ENCODE peak calls at places on chromosomes 12 and 14, in five cellular contexts. Y, C, D, J and N are unnamed samples.
A peak's percentile ranks its signal among the peaks of the same experiment; 100 is the strongest.

GRCh38 chr12:131112016-131112415 is 158.3 kb downstream of the ADGRD1 start:
- DNase-seq in Y (no peak), J (no peak), D (no peak), C (no peak), N (no peak)

GRCh38 chr12:2479866-2480510 is 314.8 kb upstream of the FKBP4 start:
- DNase-seq in D (no peak), C (no peak), J (no peak), Y (no peak), N (no peak)

GRCh38 chr14:58796636-58797429 is 159.1 kb downstream of the DACT1 start:
- DNase-seq in Y (no peak), J (no peak), D (peak; percentile 64), C (no peak), N (no peak)

GRCh38 chr12:42684171-42685071 is 94.9 kb upstream of the PRICKLE1 start:
- DNase-seq in C (no peak), J (no peak), D (no peak), Y (no peak), N (no peak)

GRCh38 chr12:51132693-51133092 is 40.2 kb downstream of the TFCP2 start:
- DNase-seq in Y (no peak), C (no peak), D (no peak), J (no peak), N (no peak)

GRCh38 chr12:52278931-52279682 is 4.7 kb downstream of the KRT86 start:
- DNase-seq in D (peak; percentile 75), C (peak; percentile 88), J (peak; percentile 79), Y (peak; percentile 98), N (peak; percentile 71)

GRCh38 chr14:69614592-69614991 is 3.2 kb downstream of the SUSD6 start:
- DNase-seq in Y (no peak), C (no peak), J (peak; percentile 35), D (no peak), N (peak; percentile 27)

GRCh38 chr14:93010543-93011541 is 87.9 kb downstream of the CHGA start:
- DNase-seq in D (no peak), J (no peak), C (no peak), Y (no peak), N (no peak)

GRCh38 chr14:61034416-61035100 is 53.5 kb downstream of the SLC38A6 start:
- DNase-seq in D (no peak), C (no peak), Y (no peak), J (no peak), N (no peak)

GRCh38 chr12:66032739-66033138 is 97.8 kb downstream of the LLPH start:
- DNase-seq in J (no peak), Y (no peak), C (no peak), D (no peak), N (no peak)

GRCh38 chr14:100070310-100070709 is 5.1 kb downstream of the EVL start:
- DNase-seq in J (no peak), C (no peak), Y (no peak), D (no peak), N (no peak)
- H3K27ac ChIP-seq in J (no peak overlapping the region), C (no peak overlapping the region), Y (no peak overlapping the region), D (no peak overlapping the region), N (no peak overlapping the region)

DNA sequence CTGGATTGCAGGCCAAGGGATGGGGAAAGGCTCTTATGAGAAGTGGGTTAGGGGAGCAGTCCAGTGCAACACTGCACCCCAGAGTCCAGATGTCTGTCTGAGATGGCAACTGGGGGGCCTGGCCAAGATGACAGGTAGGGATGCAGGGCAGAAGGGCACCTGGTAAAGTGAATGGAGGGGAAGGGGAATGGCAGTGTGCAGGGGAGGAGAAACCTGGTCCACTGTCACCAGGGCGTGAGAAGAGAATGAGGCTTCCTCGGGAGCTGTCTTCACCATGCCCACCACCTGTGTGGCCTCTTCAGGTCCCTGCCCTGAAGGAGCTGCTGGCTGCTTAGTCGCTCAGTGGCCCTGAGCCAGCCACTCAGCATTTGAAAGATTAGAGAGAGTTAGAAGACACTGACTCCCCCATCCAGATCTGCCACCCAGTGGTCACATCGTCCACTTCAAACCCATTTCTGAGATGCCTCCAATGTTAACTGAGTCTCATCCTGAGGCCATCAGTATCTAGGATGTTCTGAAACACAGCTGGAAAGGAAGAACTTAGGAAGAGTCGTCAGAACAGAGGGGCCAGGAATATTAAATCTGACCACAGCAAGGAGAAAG is 57.3 kb downstream of the PLEKHG3 start:
- DNase-seq in J (no peak), Y (peak; percentile 56), C (no peak), D (no peak), N (no peak)
- TF ChIP-seq CTCF in J (no peak), Y (no peak), C (no peak), D (peak; percentile 7), N (no peak)

GRCh38 chr12:47877081-47877480 is 27.7 kb downstream of the VDR start:
- DNase-seq in J (no peak), D (no peak), Y (no peak), C (no peak), N (no peak)

GRCh38 chr12:47875732-47876131 is 29.1 kb downstream of the VDR start:
- DNase-seq in Y (no peak), J (no peak), D (no peak), C (no peak), N (no peak)

GRCh38 chr12:47870175-47870781 is 34.5 kb downstream of the VDR start:
- DNase-seq in C (peak; percentile 78), Y (no peak), J (peak; percentile 67), D (peak; percentile 68), N (peak; percentile 51)

GRCh38 chr12:47876404-47876960 is 28.3 kb downstream of the VDR start:
- DNase-seq in Y (no peak), J (no peak), D (no peak), C (no peak), N (no peak)

DNA sequence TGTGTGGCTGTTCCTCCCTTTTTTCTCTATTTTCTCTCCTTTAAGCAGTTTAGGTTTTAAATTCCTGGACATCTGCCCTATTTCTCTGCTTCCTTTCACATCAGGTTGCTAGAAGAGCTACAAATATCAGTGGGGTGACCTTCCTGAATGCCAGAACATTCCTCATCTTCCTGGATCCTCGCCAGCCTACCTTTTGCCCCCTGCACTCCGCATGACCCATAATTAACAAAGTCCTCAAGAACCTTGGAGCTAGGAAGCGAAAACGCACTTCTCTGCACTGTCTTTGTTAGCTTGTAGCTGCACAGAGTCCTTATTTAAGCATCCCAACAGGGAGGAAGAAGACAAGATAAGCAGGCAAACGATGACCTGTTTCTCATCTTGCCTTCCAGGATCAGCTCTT is 30.5 kb downstream of the VDR start:
- DNase-seq in C (no peak), J (no peak), D (no peak), Y (no peak), N (no peak)
- H3K4me1 ChIP-seq in C (no peaks in the 10 kb centered on the region), J (no peaks in the 10 kb centered on the region), D (peaks cover 12% of the 10 kb centered on the region), Y (no peaks in the 10 kb centered on the region), N (peaks cover 16% of the 10 kb centered on the region)

DNA sequence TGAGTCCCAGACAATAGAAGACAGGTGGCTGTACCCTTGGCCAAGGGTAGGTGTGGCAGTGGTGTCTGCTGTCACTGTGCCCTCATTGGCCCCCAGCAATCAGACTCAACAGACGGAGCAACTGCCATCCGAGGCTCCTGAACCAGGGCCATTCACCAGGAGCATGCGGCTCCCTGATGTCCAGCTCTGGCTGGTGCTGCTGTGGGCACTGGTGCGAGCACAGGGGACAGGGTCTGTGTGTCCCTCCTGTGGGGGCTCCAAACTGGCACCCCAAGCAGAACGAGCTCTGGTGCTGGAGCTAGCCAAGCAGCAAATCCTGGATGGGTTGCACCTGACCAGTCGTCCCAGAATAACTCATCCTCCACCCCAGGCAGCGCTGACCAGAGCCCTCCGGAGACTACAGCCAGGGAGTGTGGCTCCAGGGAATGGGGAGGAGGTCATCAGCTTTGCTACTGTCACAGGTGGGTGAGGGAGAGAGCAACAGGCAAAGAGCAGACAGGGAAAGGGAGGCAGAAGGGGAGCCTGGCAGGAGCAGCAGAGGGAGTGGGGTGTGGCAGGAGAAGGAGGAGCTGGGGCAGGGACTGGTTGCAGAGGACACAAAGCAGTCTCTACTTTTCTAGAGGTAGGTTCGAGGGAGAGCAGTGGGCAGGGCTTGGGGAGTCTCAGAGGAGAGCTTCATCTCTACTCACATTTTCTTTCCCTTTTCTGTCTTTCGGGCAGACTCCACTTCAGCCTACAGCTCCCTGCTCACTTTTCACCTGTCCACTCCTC is 452 bp downstream of the INHBE start:
- DNase-seq in Y (no peak), C (no peak), D (no peak), J (peak; percentile 44), N (no peak)
- H3K27ac ChIP-seq in Y (no peak overlapping the region), C (no peak overlapping the region), D (no peak overlapping the region), J (peak overlapping the region; percentile 69), N (no peak overlapping the region)

DNA sequence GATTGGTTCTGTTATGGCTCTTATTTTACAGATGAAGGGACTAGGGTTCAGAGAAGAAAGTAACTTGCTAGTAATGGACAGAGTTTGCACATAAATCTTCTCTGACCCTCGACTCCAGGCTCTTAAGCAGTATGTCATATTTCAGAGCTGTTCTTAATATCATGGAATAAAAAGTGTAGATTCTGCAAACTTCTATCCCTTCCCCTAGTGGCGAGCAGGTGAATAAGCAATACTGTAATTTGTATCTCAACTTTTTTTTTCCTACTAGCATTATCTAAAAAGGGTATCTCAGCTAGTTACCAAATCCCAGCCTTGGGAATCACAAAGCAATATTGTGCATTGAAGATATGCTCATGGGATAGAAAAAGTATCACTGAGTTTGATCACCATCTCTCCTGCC is 83.2 kb downstream of the ANO4 start:
- DNase-seq in D (no peak), Y (no peak), J (no peak), C (no peak), N (no peak)
- TF ChIP-seq CTCF in D (peak; percentile 34), Y (peak; percentile 9), J (no peak), C (peak; percentile 68), N (no peak)

GRCh38 chr12:97487470-97487869 is 24.9 kb downstream of the RMST start:
- DNase-seq in J (no peak), C (no peak), Y (no peak), D (no peak), N (no peak)
- H3K4me1 ChIP-seq in J (no peaks in the 10 kb centered on the region), C (no peaks in the 10 kb centered on the region), Y (no peaks in the 10 kb centered on the region), D (no peaks in the 10 kb centered on the region), N (no peaks in the 10 kb centered on the region)

DNA sequence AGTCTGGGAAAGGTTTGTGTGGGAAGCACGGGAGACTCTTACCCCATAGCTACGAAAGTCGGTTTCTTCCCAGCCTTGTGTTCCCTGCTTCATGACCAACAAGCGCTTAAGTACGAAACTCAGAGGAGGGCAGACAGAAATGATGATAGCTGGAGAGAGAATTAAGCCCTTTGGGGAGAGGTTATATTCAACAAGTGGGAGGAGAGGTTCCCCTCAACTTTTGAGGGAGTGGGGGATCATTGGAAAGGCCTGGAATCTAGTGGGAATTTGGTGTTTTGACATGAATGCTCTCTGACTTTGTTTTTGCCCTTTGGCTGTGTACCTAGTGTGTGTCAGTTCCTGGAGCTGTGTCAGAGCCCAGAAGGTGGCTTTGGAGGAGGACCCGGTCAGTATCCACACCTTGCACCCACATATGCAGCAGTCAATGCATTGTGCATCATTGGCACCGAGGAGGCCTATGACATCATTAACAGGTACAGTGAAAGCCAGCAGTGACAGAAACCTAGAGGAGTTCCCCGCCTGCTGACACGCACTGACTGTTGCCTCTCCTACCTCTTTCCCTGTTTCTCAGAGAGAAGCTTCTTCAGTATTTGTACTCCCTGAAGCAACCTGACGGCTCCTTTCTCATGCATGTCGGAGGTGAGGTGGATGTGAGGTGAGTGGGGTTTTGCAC is 40.6 kb downstream of the FNTB start:
- DNase-seq in D (no peak), Y (no peak), J (no peak), C (no peak), N (no peak)
- H3K27ac ChIP-seq in D (no peak overlapping the region), Y (no peak overlapping the region), J (no peak overlapping the region), C (no peak overlapping the region), N (no peak overlapping the region)